ENCODE peak calls at places on chromosome X, in four cellular contexts. N is AG10803, V is HFFc6, W is natural killer cell. X is an unnamed sample.

GRCh38 chrX:39194673-39195072 is 393.4 kb downstream of the MID1IP1 start:
- DNase-seq in N (no peak), V (no peak), W (no peak), X (no peak)

GRCh38 chrX:71671043-71671829 is 3.9 kb downstream of the LOC101059915 start:
- DNase-seq in N (no peak), V (no peak), W (no peak), X (no peak)

GRCh38 chrX:130091976-130092522 is 18.2 kb downstream of the ELF4 start:
- DNase-seq in N (no peak), V (no peak), W (peak), X (no peak)

GRCh38 chrX:103063191-103063845 is 653 bp downstream of the BEX1 start:
- DNase-seq in N (peak), W (no peak), V (peak), X (peak)

GRCh38 chrX:40158036-40158706 is 60.4 kb upstream of the BCOR start:
- DNase-seq in W (no peak), V (no peak), N (no peak), X (no peak)

GRCh38 chrX:38514014-38514854 is 47.1 kb upstream of the TSPAN7 start:
- DNase-seq in W (no peak), V (no peak), N (no peak), X (no peak)

GRCh38 chrX:43641691-43642090 is 14.4 kb upstream of the MAOA start:
- DNase-seq in W (no peak), N (no peak), V (no peak), X (no peak)

GRCh38 chrX:332916-333610 is 14.5 kb upstream of the GTPBP6 start:
- DNase-seq in N (no peak), W (no peak), V (no peak), X (no peak)

GRCh38 chrX:43644124-43644701 is 11.9 kb upstream of the MAOA start:
- DNase-seq in V (no peak), N (peak), W (no peak), X (no peak)

GRCh38 chrX:79081895-79082512 is 62.5 kb upstream of the GPR174 start:
- DNase-seq in W (no peak), N (peak), V (peak), X (no peak)

GRCh38 chrX:11111038-11111851 is at the start of gene HCCS:
- DNase-seq in N (peak), W (peak), V (peak), X (peak)
- TF ChIP-seq CTCF in N (peak), W (no peak), V (peak), X (no peak)

GRCh38 chrX:100685997-100686305 is 42.0 kb downstream of the SRPX2 start:
- DNase-seq in W (no peak), V (no peak), N (no peak), X (no peak)
- TF ChIP-seq CTCF in W (no peak), V (peak), N (no peak), X (no peak)

DNA sequence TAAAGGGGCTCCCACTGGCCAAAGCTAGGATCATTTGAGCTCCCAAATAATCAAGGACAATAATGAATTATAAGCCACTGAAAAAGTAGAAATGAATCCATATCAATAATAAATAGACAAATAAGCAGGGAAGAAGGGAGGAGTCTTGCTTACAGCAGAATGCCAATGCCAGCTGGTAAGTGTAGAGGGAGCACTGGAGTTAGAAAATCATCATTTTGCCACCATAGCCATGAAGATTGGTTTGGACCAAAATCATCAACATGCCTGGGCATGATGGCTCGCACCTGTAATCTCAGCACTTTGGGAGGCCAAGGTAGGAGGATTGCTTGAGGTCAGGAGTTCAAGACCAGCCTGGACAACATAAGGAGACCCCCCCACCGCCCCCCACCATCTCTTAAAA is 20.4 kb upstream of the SH3KBP1 start:
- DNase-seq in V (no peak), N (no peak), W (no peak), X (no peak)
- TF ChIP-seq CTCF in V (no peak), N (peak), W (no peak), X (no peak)

GRCh38 chrX:149487292-149487691 is 17.8 kb downstream of the IDS start:
- DNase-seq in V (no peak), W (no peak), N (no peak), X (no peak)
- TF ChIP-seq CTCF in V (peak), W (no peak), N (peak), X (peak)

DNA sequence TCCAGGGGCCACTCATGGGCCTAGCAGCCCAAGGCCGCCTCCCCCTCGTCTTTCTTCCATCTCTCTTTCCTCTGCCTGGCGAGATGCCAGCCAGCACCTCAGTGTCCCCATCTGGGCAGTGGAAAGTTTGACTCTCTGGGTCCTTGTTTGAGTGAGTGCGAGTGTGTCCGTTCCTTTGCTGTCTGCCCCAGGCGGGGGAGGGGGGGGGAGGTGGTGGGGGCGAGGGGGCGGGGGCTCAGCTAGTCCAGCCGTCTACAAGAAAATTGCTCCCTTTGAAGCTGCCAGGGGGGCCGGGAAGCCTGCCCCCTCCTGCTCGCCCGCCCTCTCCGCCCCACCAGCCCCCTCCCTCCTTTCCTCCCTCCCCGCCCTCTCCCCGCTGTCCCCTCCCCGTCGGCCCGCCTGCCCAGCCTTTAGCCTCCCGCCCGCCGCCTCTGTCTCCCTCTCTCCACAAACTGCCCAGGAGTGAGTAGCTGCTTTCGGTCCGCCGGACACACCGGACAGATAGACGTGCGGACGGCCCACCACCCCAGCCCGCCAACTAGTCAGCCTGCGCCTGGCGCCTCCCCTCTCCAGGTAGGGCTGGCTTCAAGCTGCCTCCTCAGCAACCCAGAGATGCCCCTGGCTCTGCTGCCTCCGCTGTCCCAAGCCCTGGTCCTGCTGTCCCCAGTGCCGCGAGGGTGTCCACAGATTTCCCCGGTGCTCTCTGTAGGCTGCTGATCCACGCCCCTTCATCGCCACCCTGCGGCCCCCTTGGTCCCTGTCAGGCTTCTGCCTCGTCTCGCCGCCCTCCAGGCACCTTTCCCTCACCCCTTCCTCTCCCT is at the start of gene BGN:
- DNase-seq in N (no peak), W (no peak), V (peak), X (no peak)
- TF ChIP-seq CTCF in N (peak), W (no peak), V (peak), X (peak)

DNA sequence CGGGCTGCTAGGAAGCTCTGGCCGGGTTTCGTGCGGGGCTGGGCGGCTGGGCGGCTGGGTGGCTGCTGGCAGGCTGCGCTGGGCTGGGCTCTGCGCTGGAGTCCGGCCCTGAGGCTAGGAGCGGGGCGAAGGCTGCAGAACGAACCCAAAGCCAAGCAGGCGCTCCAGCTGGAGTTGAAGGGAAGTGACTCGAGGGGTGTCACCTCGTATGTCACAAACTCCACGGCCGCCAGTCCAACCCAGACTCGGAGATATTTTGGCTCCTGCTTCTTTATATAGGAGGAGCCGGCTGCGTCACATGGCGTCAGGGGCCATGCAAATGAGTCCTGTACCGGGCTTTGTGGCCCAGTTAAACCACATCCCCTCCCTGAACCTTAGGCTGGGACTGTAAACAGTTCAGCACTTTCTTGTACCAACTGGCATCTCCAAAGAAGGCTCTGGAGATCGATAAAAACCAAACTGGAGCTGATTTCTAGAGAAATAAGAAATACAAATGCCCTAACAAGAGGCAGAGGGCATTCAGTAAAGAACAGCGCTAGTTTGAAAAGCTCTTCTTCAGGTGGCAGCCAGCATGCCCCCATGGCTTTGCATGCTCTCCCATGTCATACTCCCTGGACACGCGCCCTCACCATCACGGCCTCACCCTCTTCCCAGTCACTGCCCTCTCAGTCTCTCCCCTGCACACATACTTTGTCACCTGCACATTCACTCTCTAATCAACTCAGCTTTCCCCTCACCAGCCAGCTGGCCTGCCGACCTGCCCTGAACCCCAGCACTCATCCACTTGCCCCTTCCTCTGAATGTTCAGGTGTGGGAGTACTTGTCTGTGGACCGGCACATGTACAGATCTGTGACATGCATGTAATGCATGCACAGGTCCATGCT is 58.5 kb downstream of the TSC22D3 start:
- DNase-seq in V (peak), N (peak), W (peak), X (peak)
- TF ChIP-seq CTCF in V (no peak), N (no peak), W (no peak), X (no peak)

DNA sequence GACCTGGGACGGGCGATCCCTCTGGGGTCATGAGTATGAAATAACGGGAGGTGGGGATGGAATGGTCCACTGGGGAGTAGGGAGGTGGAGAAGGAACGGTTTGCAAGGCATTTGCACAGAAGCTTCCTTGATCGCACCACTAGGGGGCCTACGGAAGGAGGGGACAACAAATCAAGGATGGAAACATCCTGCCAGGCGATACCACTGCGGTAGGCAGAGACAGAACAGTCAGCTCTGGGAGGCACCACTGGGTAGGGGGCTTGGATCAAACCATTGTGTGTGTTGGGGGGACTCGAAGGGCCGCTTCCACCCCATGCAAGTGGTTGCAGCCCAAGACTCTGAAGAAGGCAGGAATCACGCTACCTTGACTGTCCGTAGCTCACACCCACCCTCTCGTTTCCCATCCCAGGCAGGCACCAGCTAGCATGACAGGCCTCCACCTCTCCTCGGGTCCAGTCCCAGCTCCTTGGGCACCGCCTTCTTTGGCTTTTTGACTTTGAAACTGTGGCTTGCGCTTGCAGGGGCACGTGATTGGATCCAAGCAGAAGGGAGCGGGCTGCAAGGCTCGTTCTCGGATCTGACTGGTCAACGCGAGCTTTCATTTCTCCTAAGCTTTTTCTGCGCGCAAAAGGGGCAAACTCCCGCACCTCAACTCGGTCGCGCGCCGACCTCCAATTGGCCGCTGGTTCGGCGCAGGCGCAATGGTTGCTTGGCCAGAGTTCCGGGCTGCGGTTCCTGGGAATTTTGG is 28.4 kb downstream of the GAGE1 start:
- DNase-seq in W (no peak), N (peak), V (no peak), X (no peak)
- TF ChIP-seq CTCF in W (no peak), N (no peak), V (no peak), X (no peak)